ENCODE peak calls at places on chromosomes 7 and 10, in seven cellular contexts. N is NCI-H460, C is ELF-1, R is T follicular helper cell, I is uterus, G is lower leg skin, J is mammary epithelial cell. L is an unnamed sample.

GRCh38 chr7:1779445-1779844 is 109.4 kb downstream of the ELFN1 start:
- DNase-seq in G (no peak), I (no peak), R (no peak), J (no peak), N (no peak), C (no peak), L (no peak)

GRCh38 chr7:81111358-81111757 is 192.5 kb upstream of the SEMA3C start:
- DNase-seq in J (peak), G (no peak), N (no peak), I (peak), C (no peak), R (no peak), L (no peak)

GRCh38 chr7:129612112-129613015 is 844 bp downstream of the NRF1 start:
- DNase-seq in C (peak), R (peak), G (peak), J (peak), I (peak), N (no peak), L (peak)

GRCh38 chr10:61939575-61940301 is 38.2 kb downstream of the ARID5B start:
- DNase-seq in G (no peak), J (peak), C (no peak), N (no peak), R (no peak), I (no peak), L (no peak)

GRCh38 chr7:96285579-96285978 is 36.3 kb downstream of the SLC25A13 start:
- DNase-seq in G (no peak), N (no peak), R (peak), C (no peak), J (no peak), I (no peak), L (no peak)

GRCh38 chr7:100475549-100475948 is 3.5 kb downstream of the TSC22D4 start:
- DNase-seq in J (no peak), N (no peak), R (no peak), C (no peak), G (no peak), I (no peak), L (peak)

GRCh38 chr7:132249591-132249971 is 326.7 kb downstream of the PLXNA4 start:
- DNase-seq in G (peak), C (peak), R (no peak), N (no peak), J (peak), I (no peak), L (no peak)

GRCh38 chr7:100679927-100680588 is 6.5 kb downstream of the GNB2 start:
- DNase-seq in N (no peak), J (no peak), C (no peak), I (peak), R (no peak), G (peak), L (peak)

GRCh38 chr10:35300063-35300699 is 36.1 kb upstream of the CCNY start:
- DNase-seq in R (no peak), I (no peak), J (peak), G (peak), C (peak), N (peak), L (peak)

L was measured in tibial nerve.